ENCODE peak calls at places on chromosomes 1 and 21, in nine cellular contexts. One of them, this sample, is unnamed.

GRCh38 chr1:21541835-21542234 is 32.6 kb downstream of the ALPL start:
- DNase-seq in psoas muscle: peak
- DNase-seq in fibroblast of lung: peak
- DNase-seq in IMR-90: peak
- DNase-seq in brain microvascular endothelial cell: peak
- DNase-seq in Panc1: no peak
- DNase-seq in lower lobe of right lung: no peak
- DNase-seq in kidney: no peak
- DNase-seq in mammary epithelial cell: no peak
- DNase-seq in this sample: no peak

GRCh38 chr1:35264861-35265260 is 3.6 kb upstream of the ZMYM4 start:
- DNase-seq in IMR-90: peak
- DNase-seq in fibroblast of lung: peak
- DNase-seq in psoas muscle: no peak
- DNase-seq in kidney: no peak
- DNase-seq in lower lobe of right lung: no peak
- DNase-seq in Panc1: no peak
- DNase-seq in mammary epithelial cell: peak
- DNase-seq in brain microvascular endothelial cell: peak
- DNase-seq in this sample: no peak

GRCh38 chr1:94279462-94279861 is 42.1 kb upstream of the ARHGAP29 start:
- DNase-seq in mammary epithelial cell: no peak
- DNase-seq in Panc1: no peak
- DNase-seq in fibroblast of lung: no peak
- DNase-seq in kidney: no peak
- DNase-seq in brain microvascular endothelial cell: no peak
- DNase-seq in lower lobe of right lung: no peak
- DNase-seq in psoas muscle: no peak
- DNase-seq in IMR-90: no peak
- DNase-seq in this sample: no peak

GRCh38 chr1:80931178-80931577 is 869.6 kb upstream of the ADGRL2 start:
- DNase-seq in kidney: no peak
- DNase-seq in fibroblast of lung: peak
- DNase-seq in brain microvascular endothelial cell: no peak
- DNase-seq in lower lobe of right lung: no peak
- DNase-seq in IMR-90: no peak
- DNase-seq in psoas muscle: no peak
- DNase-seq in mammary epithelial cell: no peak
- DNase-seq in Panc1: no peak
- DNase-seq in this sample: no peak

GRCh38 chr1:222616535-222616934 is 1.4 kb upstream of the MIA3 start:
- DNase-seq in Panc1: no peak
- DNase-seq in kidney: no peak
- DNase-seq in mammary epithelial cell: peak
- DNase-seq in lower lobe of right lung: no peak
- DNase-seq in IMR-90: peak
- DNase-seq in brain microvascular endothelial cell: peak
- DNase-seq in fibroblast of lung: peak
- DNase-seq in psoas muscle: no peak
- DNase-seq in this sample: no peak

GRCh38 chr1:98075626-98076025 is 154.8 kb upstream of the DPYD start:
- DNase-seq in lower lobe of right lung: no peak
- DNase-seq in kidney: no peak
- DNase-seq in Panc1: no peak
- DNase-seq in IMR-90: no peak
- DNase-seq in fibroblast of lung: no peak
- DNase-seq in brain microvascular endothelial cell: no peak
- DNase-seq in psoas muscle: no peak
- DNase-seq in mammary epithelial cell: no peak
- DNase-seq in this sample: no peak

GRCh38 chr1:37999434-38000232 is 5.7 kb downstream of the FHL3 start:
- DNase-seq in kidney: peak
- DNase-seq in fibroblast of lung: peak
- DNase-seq in mammary epithelial cell: no peak
- DNase-seq in IMR-90: peak
- DNase-seq in lower lobe of right lung: peak
- DNase-seq in Panc1: no peak
- DNase-seq in psoas muscle: peak
- DNase-seq in brain microvascular endothelial cell: peak
- DNase-seq in this sample: no peak

GRCh38 chr1:6446665-6447015 is 19.3 kb downstream of the TNFRSF25 start:
- DNase-seq in mammary epithelial cell: no peak
- DNase-seq in Panc1: no peak
- DNase-seq in IMR-90: no peak
- DNase-seq in brain microvascular endothelial cell: no peak
- DNase-seq in psoas muscle: no peak
- DNase-seq in fibroblast of lung: no peak
- DNase-seq in lower lobe of right lung: no peak
- DNase-seq in kidney: peak
- DNase-seq in this sample: no peak

GRCh38 chr1:223703668-223704013 is 8.7 kb upstream of the CAPN2 start:
- DNase-seq in brain microvascular endothelial cell: no peak
- DNase-seq in fibroblast of lung: no peak
- DNase-seq in Panc1: no peak
- DNase-seq in kidney: no peak
- DNase-seq in lower lobe of right lung: no peak
- DNase-seq in psoas muscle: no peak
- DNase-seq in IMR-90: no peak
- DNase-seq in mammary epithelial cell: no peak
- DNase-seq in this sample: no peak

GRCh38 chr1:143625886-143626285 is 345.9 kb downstream of the FAM72C start:
- DNase-seq in brain microvascular endothelial cell: no peak
- DNase-seq in fibroblast of lung: no peak
- DNase-seq in IMR-90: no peak
- DNase-seq in mammary epithelial cell: no peak
- DNase-seq in psoas muscle: no peak
- DNase-seq in Panc1: no peak
- DNase-seq in lower lobe of right lung: no peak
- DNase-seq in kidney: no peak
- DNase-seq in this sample: no peak

GRCh38 chr21:41369105-41369914 is 7.5 kb downstream of the MX2 start:
- DNase-seq in fibroblast of lung: no peak
- DNase-seq in IMR-90: no peak
- DNase-seq in psoas muscle: peak
- DNase-seq in mammary epithelial cell: no peak
- DNase-seq in kidney: no peak
- DNase-seq in Panc1: no peak
- DNase-seq in lower lobe of right lung: peak
- DNase-seq in brain microvascular endothelial cell: no peak
- DNase-seq in this sample: no peak

GRCh38 chr1:10640079-10640578 is 156.3 kb downstream of the CASZ1 start:
- DNase-seq in kidney: no peak
- DNase-seq in Panc1: no peak
- DNase-seq in fibroblast of lung: no peak
- DNase-seq in psoas muscle: no peak
- DNase-seq in lower lobe of right lung: no peak
- DNase-seq in IMR-90: no peak
- DNase-seq in mammary epithelial cell: no peak
- DNase-seq in brain microvascular endothelial cell: no peak
- DNase-seq in this sample: no peak

GRCh38 chr1:170593173-170593572 is 61.2 kb downstream of the GORAB start:
- DNase-seq in lower lobe of right lung: no peak
- DNase-seq in psoas muscle: no peak
- DNase-seq in mammary epithelial cell: no peak
- DNase-seq in kidney: no peak
- DNase-seq in fibroblast of lung: no peak
- DNase-seq in Panc1: no peak
- DNase-seq in IMR-90: no peak
- DNase-seq in brain microvascular endothelial cell: no peak
- DNase-seq in this sample: no peak

GRCh38 chr1:59410457-59410856 is 113.6 kb downstream of the FGGY start:
- DNase-seq in brain microvascular endothelial cell: no peak
- DNase-seq in lower lobe of right lung: no peak
- DNase-seq in IMR-90: no peak
- DNase-seq in psoas muscle: no peak
- DNase-seq in mammary epithelial cell: no peak
- DNase-seq in kidney: no peak
- DNase-seq in Panc1: no peak
- DNase-seq in fibroblast of lung: no peak
- DNase-seq in this sample: no peak

GRCh38 chr1:160460683-160461287 is 60.4 kb downstream of the VANGL2 start:
- DNase-seq in psoas muscle: no peak
- DNase-seq in Panc1: no peak
- DNase-seq in mammary epithelial cell: no peak
- DNase-seq in fibroblast of lung: no peak
- DNase-seq in lower lobe of right lung: no peak
- DNase-seq in kidney: no peak
- DNase-seq in brain microvascular endothelial cell: no peak
- DNase-seq in IMR-90: no peak
- DNase-seq in this sample: no peak

GRCh38 chr1:172845865-172846264 is 187.0 kb downstream of the FASLG start:
- DNase-seq in psoas muscle: no peak
- DNase-seq in mammary epithelial cell: no peak
- DNase-seq in lower lobe of right lung: no peak
- DNase-seq in brain microvascular endothelial cell: no peak
- DNase-seq in fibroblast of lung: no peak
- DNase-seq in IMR-90: no peak
- DNase-seq in Panc1: no peak
- DNase-seq in kidney: no peak
- DNase-seq in this sample: no peak

GRCh38 chr1:172851871-172852270 is 193.0 kb downstream of the FASLG start:
- DNase-seq in brain microvascular endothelial cell: no peak
- DNase-seq in kidney: no peak
- DNase-seq in psoas muscle: no peak
- DNase-seq in fibroblast of lung: no peak
- DNase-seq in lower lobe of right lung: no peak
- DNase-seq in mammary epithelial cell: no peak
- DNase-seq in IMR-90: no peak
- DNase-seq in Panc1: no peak
- DNase-seq in this sample: no peak

GRCh38 chr1:172845371-172845770 is 186.5 kb downstream of the FASLG start:
- DNase-seq in IMR-90: peak
- DNase-seq in kidney: no peak
- DNase-seq in psoas muscle: no peak
- DNase-seq in mammary epithelial cell: no peak
- DNase-seq in lower lobe of right lung: no peak
- DNase-seq in Panc1: no peak
- DNase-seq in brain microvascular endothelial cell: peak
- DNase-seq in fibroblast of lung: no peak
- DNase-seq in this sample: no peak

GRCh38 chr1:172851077-172851476 is 192.2 kb downstream of the FASLG start:
- DNase-seq in fibroblast of lung: no peak
- DNase-seq in lower lobe of right lung: no peak
- DNase-seq in Panc1: no peak
- DNase-seq in mammary epithelial cell: no peak
- DNase-seq in kidney: peak
- DNase-seq in IMR-90: no peak
- DNase-seq in psoas muscle: no peak
- DNase-seq in brain microvascular endothelial cell: no peak
- DNase-seq in this sample: no peak

DNA sequence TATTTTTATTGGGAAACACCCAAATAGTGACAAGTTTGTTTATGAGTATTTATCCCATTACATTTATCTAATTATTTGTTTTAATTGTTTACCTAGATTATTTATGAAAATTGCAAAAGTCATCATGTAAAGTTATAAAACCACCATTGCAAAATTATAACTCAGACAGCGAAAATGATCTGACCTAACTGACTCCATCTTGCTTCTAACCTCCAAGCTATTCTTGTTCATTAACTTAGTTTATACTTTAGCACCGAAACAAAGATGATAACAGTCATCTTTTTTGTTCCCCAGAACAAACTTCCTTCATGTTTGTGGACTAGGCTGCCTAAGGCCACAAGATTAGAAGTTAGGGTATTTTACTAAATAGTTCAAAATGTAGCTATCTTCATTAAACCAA is 190.8 kb downstream of the FASLG start:
- DNase-seq in IMR-90: no peak
- DNase-seq in psoas muscle: no peak
- DNase-seq in brain microvascular endothelial cell: no peak
- DNase-seq in mammary epithelial cell: no peak
- DNase-seq in fibroblast of lung: no peak
- DNase-seq in lower lobe of right lung: no peak
- DNase-seq in kidney: no peak
- DNase-seq in Panc1: no peak
- DNase-seq in this sample: no peak
- H3K27ac ChIP-seq in IMR-90: no peak
- H3K27ac ChIP-seq in psoas muscle: no peak
- H3K27ac ChIP-seq in brain microvascular endothelial cell: no peak
- H3K27ac ChIP-seq in mammary epithelial cell: no peak
- H3K27ac ChIP-seq in fibroblast of lung: no peak
- H3K27ac ChIP-seq in lower lobe of right lung: no peak
- H3K27ac ChIP-seq in kidney: no peak
- H3K27ac ChIP-seq in Panc1: no peak
- H3K27ac ChIP-seq in this sample: no peak

DNA sequence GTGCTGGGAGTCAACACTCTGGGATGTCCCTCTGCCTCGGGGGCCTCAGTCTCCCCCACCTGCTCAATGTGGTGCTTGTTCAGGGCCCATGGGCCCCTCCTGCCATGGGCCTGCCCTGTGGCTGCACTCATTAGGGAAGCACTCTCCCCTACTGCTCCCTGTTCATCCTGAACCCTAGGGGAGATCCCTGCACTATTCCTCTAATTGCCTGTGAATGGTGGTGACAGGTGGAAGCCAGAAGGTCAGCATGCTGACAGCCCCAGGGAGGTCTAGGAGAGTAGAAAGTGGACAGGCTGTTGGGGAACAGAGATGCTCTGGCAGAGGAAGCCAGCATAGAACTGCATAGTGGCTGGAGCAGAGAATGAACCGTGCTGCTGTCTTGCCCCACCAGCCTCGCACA is 217.6 kb downstream of the TRABD2B start:
- DNase-seq in psoas muscle: no peak
- DNase-seq in brain microvascular endothelial cell: no peak
- DNase-seq in lower lobe of right lung: no peak
- DNase-seq in mammary epithelial cell: no peak
- DNase-seq in fibroblast of lung: no peak
- DNase-seq in kidney: no peak
- DNase-seq in IMR-90: no peak
- DNase-seq in Panc1: no peak
- DNase-seq in this sample: no peak
- TF ChIP-seq CTCF in psoas muscle: no peak
- TF ChIP-seq CTCF in brain microvascular endothelial cell: no peak
- TF ChIP-seq CTCF in lower lobe of right lung: no peak
- TF ChIP-seq CTCF in mammary epithelial cell: no peak
- TF ChIP-seq CTCF in fibroblast of lung: no peak
- TF ChIP-seq CTCF in kidney: no peak
- TF ChIP-seq CTCF in IMR-90: no peak
- TF ChIP-seq CTCF in Panc1: no peak
- TF ChIP-seq CTCF in this sample: no peak

GRCh38 chr21:35059742-35060141 is 10.6 kb upstream of the RUNX1 start:
- DNase-seq in fibroblast of lung: no peak
- DNase-seq in lower lobe of right lung: no peak
- DNase-seq in brain microvascular endothelial cell: no peak
- DNase-seq in psoas muscle: no peak
- DNase-seq in mammary epithelial cell: peak
- DNase-seq in kidney: no peak
- DNase-seq in Panc1: no peak
- DNase-seq in IMR-90: peak
- DNase-seq in this sample: no peak
- H3K27ac ChIP-seq in fibroblast of lung: no peak
- H3K27ac ChIP-seq in lower lobe of right lung: no peak
- H3K27ac ChIP-seq in brain microvascular endothelial cell: no peak
- H3K27ac ChIP-seq in psoas muscle: no peak
- H3K27ac ChIP-seq in mammary epithelial cell: no peak
- H3K27ac ChIP-seq in kidney: no peak
- H3K27ac ChIP-seq in Panc1: no peak
- H3K27ac ChIP-seq in IMR-90: no peak
- H3K27ac ChIP-seq in this sample: no peak

DNA sequence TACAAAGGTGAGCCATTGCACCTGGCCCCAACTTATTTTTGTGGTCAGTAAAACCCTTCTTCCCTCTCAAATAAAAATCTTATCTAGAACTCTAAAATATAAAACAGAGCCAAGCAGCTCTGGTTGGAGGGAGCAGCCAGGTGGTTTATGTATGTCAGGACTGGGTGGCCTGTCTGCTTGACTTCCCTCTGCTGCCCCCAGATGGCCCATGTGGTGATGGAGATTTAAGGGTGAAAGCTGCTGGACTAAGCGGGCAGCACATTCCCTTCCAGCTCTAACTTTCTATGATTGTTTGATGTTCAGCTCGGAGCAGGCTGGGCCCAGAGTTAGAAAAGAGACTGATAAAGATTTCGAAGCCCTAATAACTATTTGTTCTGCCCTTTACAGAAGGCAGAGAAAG is 11.9 kb upstream of the PAQR6 start:
- DNase-seq in mammary epithelial cell: no peak
- DNase-seq in brain microvascular endothelial cell: no peak
- DNase-seq in lower lobe of right lung: no peak
- DNase-seq in kidney: no peak
- DNase-seq in Panc1: no peak
- DNase-seq in psoas muscle: no peak
- DNase-seq in IMR-90: no peak
- DNase-seq in fibroblast of lung: no peak
- DNase-seq in this sample: no peak
- TF ChIP-seq CTCF in mammary epithelial cell: no peak
- TF ChIP-seq CTCF in brain microvascular endothelial cell: peak
- TF ChIP-seq CTCF in lower lobe of right lung: no peak
- TF ChIP-seq CTCF in kidney: no peak
- TF ChIP-seq CTCF in Panc1: no peak
- TF ChIP-seq CTCF in psoas muscle: no peak
- TF ChIP-seq CTCF in IMR-90: no peak
- TF ChIP-seq CTCF in fibroblast of lung: peak
- TF ChIP-seq CTCF in this sample: no peak

This sample was measured in RWPE1.